ENCODE peak calls at places on chromosome 16, in ten cellular contexts. One of them, this sample, is unnamed.

GRCh38 chr16:75105306-75106061 is 11.1 kb downstream of the LDHD start:
- DNase-seq in upper lobe of right lung: peak; percentile 69
- DNase-seq in GM12865: no peak
- DNase-seq in PC-3: no peak
- DNase-seq in mesothelial cell of epicardium: no peak
- DNase-seq in epithelial cell of proximal tubule: no peak
- DNase-seq in WTC11: no peak
- DNase-seq in osteocyte: no peak
- DNase-seq in fibroblast of lung: no peak
- DNase-seq in neural progenitor cell: no peak
- DNase-seq in this sample: no peak

GRCh38 chr16:50526249-50526648 is 21.9 kb upstream of the NKD1 start:
- DNase-seq in upper lobe of right lung: no peak
- DNase-seq in GM12865: no peak
- DNase-seq in PC-3: no peak
- DNase-seq in mesothelial cell of epicardium: no peak
- DNase-seq in epithelial cell of proximal tubule: no peak
- DNase-seq in WTC11: no peak
- DNase-seq in osteocyte: peak; percentile 66
- DNase-seq in fibroblast of lung: no peak
- DNase-seq in neural progenitor cell: no peak
- DNase-seq in this sample: no peak

GRCh38 chr16:35506018-35506897 is 2046.8 kb downstream of the TP53TG3F start:
- DNase-seq in upper lobe of right lung: no peak
- DNase-seq in GM12865: no peak
- DNase-seq in PC-3: no peak
- DNase-seq in mesothelial cell of epicardium: no peak
- DNase-seq in epithelial cell of proximal tubule: no peak
- DNase-seq in WTC11: no peak
- DNase-seq in osteocyte: no peak
- DNase-seq in fibroblast of lung: no peak
- DNase-seq in neural progenitor cell: no peak
- DNase-seq in this sample: no peak

GRCh38 chr16:53456625-53457024 is 22.4 kb downstream of the RBL2 start:
- DNase-seq in upper lobe of right lung: no peak
- DNase-seq in GM12865: peak; percentile 46
- DNase-seq in PC-3: no peak
- DNase-seq in mesothelial cell of epicardium: no peak
- DNase-seq in epithelial cell of proximal tubule: no peak
- DNase-seq in WTC11: no peak
- DNase-seq in osteocyte: no peak
- DNase-seq in fibroblast of lung: no peak
- DNase-seq in neural progenitor cell: no peak
- DNase-seq in this sample: no peak

GRCh38 chr16:3983081-3983520 is 102.6 kb upstream of the CREBBP start:
- DNase-seq in upper lobe of right lung: peak; percentile 76
- DNase-seq in GM12865: peak; percentile 34
- DNase-seq in PC-3: peak; percentile 75
- DNase-seq in mesothelial cell of epicardium: peak; percentile 68
- DNase-seq in epithelial cell of proximal tubule: no peak
- DNase-seq in WTC11: peak; percentile 89
- DNase-seq in osteocyte: no peak
- DNase-seq in fibroblast of lung: peak; percentile 61
- DNase-seq in neural progenitor cell: peak; percentile 94
- DNase-seq in this sample: peak; percentile 77

GRCh38 chr16:3059041-3059722 is 6.3 kb upstream of the IL32 start:
- DNase-seq in upper lobe of right lung: peak; percentile 95
- DNase-seq in GM12865: peak; percentile 89
- DNase-seq in PC-3: peak; percentile 83
- DNase-seq in mesothelial cell of epicardium: peak; percentile 84
- DNase-seq in epithelial cell of proximal tubule: no peak
- DNase-seq in WTC11: peak; percentile 94
- DNase-seq in osteocyte: peak; percentile 97
- DNase-seq in fibroblast of lung: peak; percentile 79
- DNase-seq in neural progenitor cell: peak; percentile 98
- DNase-seq in this sample: peak; percentile 95

GRCh38 chr16:46743232-46743719 is 4.9 kb downstream of the MYLK3 start:
- DNase-seq in upper lobe of right lung: peak; percentile 55
- DNase-seq in GM12865: peak; percentile 69
- DNase-seq in PC-3: no peak
- DNase-seq in mesothelial cell of epicardium: no peak
- DNase-seq in epithelial cell of proximal tubule: no peak
- DNase-seq in WTC11: no peak
- DNase-seq in osteocyte: no peak
- DNase-seq in fibroblast of lung: peak; percentile 51
- DNase-seq in neural progenitor cell: no peak
- DNase-seq in this sample: no peak

GRCh38 chr16:3902731-3903130 is 22.2 kb upstream of the CREBBP start:
- DNase-seq in upper lobe of right lung: peak; percentile 18
- DNase-seq in GM12865: no peak
- DNase-seq in PC-3: no peak
- DNase-seq in mesothelial cell of epicardium: no peak
- DNase-seq in epithelial cell of proximal tubule: no peak
- DNase-seq in WTC11: no peak
- DNase-seq in osteocyte: no peak
- DNase-seq in fibroblast of lung: no peak
- DNase-seq in neural progenitor cell: no peak
- DNase-seq in this sample: no peak

GRCh38 chr16:23754594-23755483 is at the start of gene CHP2:
- DNase-seq in upper lobe of right lung: peak; percentile 64
- DNase-seq in GM12865: no peak
- DNase-seq in PC-3: no peak
- DNase-seq in mesothelial cell of epicardium: no peak
- DNase-seq in epithelial cell of proximal tubule: no peak
- DNase-seq in WTC11: peak; percentile 45
- DNase-seq in osteocyte: peak; percentile 84
- DNase-seq in fibroblast of lung: no peak
- DNase-seq in neural progenitor cell: peak; percentile 23
- DNase-seq in this sample: peak; percentile 37

GRCh38 chr16:51465026-51465425 is 314.0 kb upstream of the SALL1 start:
- DNase-seq in upper lobe of right lung: no peak
- DNase-seq in GM12865: no peak
- DNase-seq in PC-3: no peak
- DNase-seq in mesothelial cell of epicardium: no peak
- DNase-seq in epithelial cell of proximal tubule: no peak
- DNase-seq in WTC11: no peak
- DNase-seq in osteocyte: no peak
- DNase-seq in fibroblast of lung: peak; percentile 76
- DNase-seq in neural progenitor cell: no peak
- DNase-seq in this sample: no peak

GRCh38 chr16:7351572-7351971 is 18.9 kb downstream of the RBFOX1 start:
- DNase-seq in upper lobe of right lung: no peak
- DNase-seq in GM12865: no peak
- DNase-seq in PC-3: no peak
- DNase-seq in mesothelial cell of epicardium: no peak
- DNase-seq in epithelial cell of proximal tubule: no peak
- DNase-seq in WTC11: no peak
- DNase-seq in osteocyte: no peak
- DNase-seq in fibroblast of lung: no peak
- DNase-seq in neural progenitor cell: no peak
- DNase-seq in this sample: no peak

GRCh38 chr16:30659507-30660423 is 1.5 kb downstream of the FBRS start:
- DNase-seq in upper lobe of right lung: peak; percentile 73
- DNase-seq in GM12865: peak; percentile 66
- DNase-seq in PC-3: no peak
- DNase-seq in mesothelial cell of epicardium: no peak
- DNase-seq in epithelial cell of proximal tubule: no peak
- DNase-seq in WTC11: no peak
- DNase-seq in osteocyte: no peak
- DNase-seq in fibroblast of lung: peak; percentile 26
- DNase-seq in neural progenitor cell: peak; percentile 88
- DNase-seq in this sample: peak; percentile 74
- TF ChIP-seq CTCF in upper lobe of right lung: no peak
- TF ChIP-seq CTCF in GM12865: peak; percentile 11
- TF ChIP-seq CTCF in PC-3: no peak
- TF ChIP-seq CTCF in mesothelial cell of epicardium: no peak
- TF ChIP-seq CTCF in epithelial cell of proximal tubule: peak; percentile 22
- TF ChIP-seq CTCF in WTC11: no peak
- TF ChIP-seq CTCF in osteocyte: no peak
- TF ChIP-seq CTCF in fibroblast of lung: no peak
- TF ChIP-seq CTCF in neural progenitor cell: no peak
- TF ChIP-seq CTCF in this sample: no peak

GRCh38 chr16:84992700-84993075 is 18.6 kb downstream of the ZDHHC7 start:
- DNase-seq in upper lobe of right lung: no peak
- DNase-seq in GM12865: no peak
- DNase-seq in PC-3: no peak
- DNase-seq in mesothelial cell of epicardium: no peak
- DNase-seq in epithelial cell of proximal tubule: no peak
- DNase-seq in WTC11: no peak
- DNase-seq in osteocyte: no peak
- DNase-seq in fibroblast of lung: no peak
- DNase-seq in neural progenitor cell: no peak
- DNase-seq in this sample: no peak
- TF ChIP-seq CTCF in upper lobe of right lung: no peak
- TF ChIP-seq CTCF in GM12865: no peak
- TF ChIP-seq CTCF in PC-3: no peak
- TF ChIP-seq CTCF in mesothelial cell of epicardium: no peak
- TF ChIP-seq CTCF in epithelial cell of proximal tubule: no peak
- TF ChIP-seq CTCF in WTC11: no peak
- TF ChIP-seq CTCF in osteocyte: no peak
- TF ChIP-seq CTCF in fibroblast of lung: no peak
- TF ChIP-seq CTCF in neural progenitor cell: no peak
- TF ChIP-seq CTCF in this sample: no peak

GRCh38 chr16:1431497-1432270 is 806 bp downstream of the PERCC1 start:
- DNase-seq in upper lobe of right lung: no peak
- DNase-seq in GM12865: no peak
- DNase-seq in PC-3: no peak
- DNase-seq in mesothelial cell of epicardium: no peak
- DNase-seq in epithelial cell of proximal tubule: no peak
- DNase-seq in WTC11: no peak
- DNase-seq in osteocyte: no peak
- DNase-seq in fibroblast of lung: no peak
- DNase-seq in neural progenitor cell: no peak
- DNase-seq in this sample: no peak
- TF ChIP-seq CTCF in upper lobe of right lung: no peak
- TF ChIP-seq CTCF in GM12865: no peak
- TF ChIP-seq CTCF in PC-3: no peak
- TF ChIP-seq CTCF in mesothelial cell of epicardium: no peak
- TF ChIP-seq CTCF in epithelial cell of proximal tubule: no peak
- TF ChIP-seq CTCF in WTC11: no peak
- TF ChIP-seq CTCF in osteocyte: no peak
- TF ChIP-seq CTCF in fibroblast of lung: no peak
- TF ChIP-seq CTCF in neural progenitor cell: no peak
- TF ChIP-seq CTCF in this sample: no peak

GRCh38 chr16:21598676-21599157 is 660 bp upstream of the METTL9 start:
- DNase-seq in upper lobe of right lung: no peak
- DNase-seq in GM12865: peak; percentile 13
- DNase-seq in PC-3: no peak
- DNase-seq in mesothelial cell of epicardium: no peak
- DNase-seq in epithelial cell of proximal tubule: no peak
- DNase-seq in WTC11: peak; percentile 24
- DNase-seq in osteocyte: no peak
- DNase-seq in fibroblast of lung: no peak
- DNase-seq in neural progenitor cell: no peak
- DNase-seq in this sample: no peak

GRCh38 chr16:21599994-21600773 is 807 bp downstream of the METTL9 start:
- DNase-seq in upper lobe of right lung: no peak
- DNase-seq in GM12865: peak; percentile 47
- DNase-seq in PC-3: peak; percentile 34
- DNase-seq in mesothelial cell of epicardium: no peak
- DNase-seq in epithelial cell of proximal tubule: no peak
- DNase-seq in WTC11: no peak
- DNase-seq in osteocyte: no peak
- DNase-seq in fibroblast of lung: peak; percentile 50
- DNase-seq in neural progenitor cell: peak; percentile 82
- DNase-seq in this sample: no peak

GRCh38 chr16:21597571-21598030 is 1.8 kb upstream of the METTL9 start:
- DNase-seq in upper lobe of right lung: no peak
- DNase-seq in GM12865: no peak
- DNase-seq in PC-3: no peak
- DNase-seq in mesothelial cell of epicardium: no peak
- DNase-seq in epithelial cell of proximal tubule: no peak
- DNase-seq in WTC11: no peak
- DNase-seq in osteocyte: no peak
- DNase-seq in fibroblast of lung: no peak
- DNase-seq in neural progenitor cell: no peak
- DNase-seq in this sample: no peak

GRCh38 chr16:21602785-21603184 is 3.4 kb downstream of the METTL9 start:
- DNase-seq in upper lobe of right lung: no peak
- DNase-seq in GM12865: no peak
- DNase-seq in PC-3: no peak
- DNase-seq in mesothelial cell of epicardium: no peak
- DNase-seq in epithelial cell of proximal tubule: no peak
- DNase-seq in WTC11: no peak
- DNase-seq in osteocyte: no peak
- DNase-seq in fibroblast of lung: no peak
- DNase-seq in neural progenitor cell: no peak
- DNase-seq in this sample: no peak

DNA sequence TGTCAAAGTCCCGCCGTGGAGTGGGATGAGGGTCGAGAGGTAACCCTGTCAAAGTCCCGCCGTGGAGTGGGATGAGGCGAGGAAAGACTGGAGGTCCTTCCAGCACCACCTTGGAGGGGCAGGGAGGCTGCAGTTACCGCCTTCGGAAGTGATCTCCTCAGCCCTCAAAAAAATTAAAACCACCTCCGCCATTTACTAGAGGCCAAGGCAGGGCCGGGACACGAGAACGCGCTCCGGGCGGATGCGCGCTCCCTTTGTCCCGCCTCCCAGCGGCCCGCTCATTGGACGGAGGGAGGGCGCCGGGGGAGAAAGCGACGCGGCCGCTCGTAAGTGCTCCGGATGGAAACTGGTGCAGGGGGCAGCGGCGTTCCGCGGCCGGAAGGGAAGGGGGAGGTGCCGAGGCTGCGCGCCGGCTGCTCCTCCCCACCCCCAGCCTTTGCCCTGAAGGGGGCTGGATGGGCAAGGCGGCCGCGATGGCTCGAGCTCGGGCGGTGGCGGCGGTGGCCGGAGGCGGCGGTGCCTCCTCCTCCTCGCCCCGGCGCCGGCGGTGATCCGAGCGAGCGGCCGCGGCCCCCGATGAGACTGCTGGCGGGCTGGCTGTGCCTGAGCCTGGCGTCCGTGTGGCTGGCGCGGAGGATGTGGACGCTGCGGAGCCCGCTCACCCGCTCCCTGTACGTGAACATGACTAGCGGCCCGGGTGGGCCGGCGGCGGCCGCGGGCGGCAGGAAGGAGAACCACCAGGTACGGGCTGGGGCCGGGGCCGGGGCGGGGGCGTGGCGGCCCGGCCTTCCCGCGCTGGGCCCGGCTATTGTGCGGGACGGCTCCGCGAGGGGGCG is at the start of gene METTL9:
- DNase-seq in upper lobe of right lung: peak; percentile 97
- DNase-seq in GM12865: peak; percentile 98
- DNase-seq in PC-3: peak; percentile 89
- DNase-seq in mesothelial cell of epicardium: peak; percentile 87
- DNase-seq in epithelial cell of proximal tubule: no peak
- DNase-seq in WTC11: peak; percentile 92
- DNase-seq in osteocyte: peak; percentile 97
- DNase-seq in fibroblast of lung: peak; percentile 94
- DNase-seq in neural progenitor cell: peak; percentile 98
- DNase-seq in this sample: peak; percentile 94
- TF ChIP-seq CTCF in upper lobe of right lung: peak; percentile 2
- TF ChIP-seq CTCF in GM12865: no peak
- TF ChIP-seq CTCF in PC-3: no peak
- TF ChIP-seq CTCF in mesothelial cell of epicardium: no peak
- TF ChIP-seq CTCF in epithelial cell of proximal tubule: no peak
- TF ChIP-seq CTCF in WTC11: no peak
- TF ChIP-seq CTCF in osteocyte: no peak
- TF ChIP-seq CTCF in fibroblast of lung: no peak
- TF ChIP-seq CTCF in neural progenitor cell: peak; percentile 3
- TF ChIP-seq CTCF in this sample: no peak

GRCh38 chr16:48961546-48961945 is 320.1 kb downstream of the CBLN1 start:
- DNase-seq in upper lobe of right lung: no peak
- DNase-seq in GM12865: no peak
- DNase-seq in PC-3: peak; percentile 88
- DNase-seq in mesothelial cell of epicardium: no peak
- DNase-seq in epithelial cell of proximal tubule: no peak
- DNase-seq in WTC11: no peak
- DNase-seq in osteocyte: no peak
- DNase-seq in fibroblast of lung: peak; percentile 41
- DNase-seq in neural progenitor cell: no peak
- DNase-seq in this sample: no peak
- TF ChIP-seq CTCF in upper lobe of right lung: no peak
- TF ChIP-seq CTCF in GM12865: no peak
- TF ChIP-seq CTCF in PC-3: no peak
- TF ChIP-seq CTCF in mesothelial cell of epicardium: no peak
- TF ChIP-seq CTCF in epithelial cell of proximal tubule: no peak
- TF ChIP-seq CTCF in WTC11: no peak
- TF ChIP-seq CTCF in osteocyte: no peak
- TF ChIP-seq CTCF in fibroblast of lung: no peak
- TF ChIP-seq CTCF in neural progenitor cell: no peak
- TF ChIP-seq CTCF in this sample: no peak

This sample was measured in nephron progenitor cell.